ENCODE peak calls at places on chromosomes 6 and 20, in six cellular contexts. One of them, this sample, is unnamed. For H3K4me1, the result is how much of the 10 kb centered on the place peaks cover.

GRCh38 chr6:2984738-2985381 is 13.5 kb upstream of the SERPINB6 start:
- DNase-seq in thoracic aorta: no peak
- DNase-seq in GM23248: no peak
- DNase-seq in right cardiac atrium: no peak
- DNase-seq in aorta: no peak
- DNase-seq in body of pancreas: no peak
- DNase-seq in this sample: no peak

GRCh38 chr6:146914563-146915483 is 289.4 kb upstream of the STXBP5 start:
- DNase-seq in thoracic aorta: peak
- DNase-seq in GM23248: peak
- DNase-seq in right cardiac atrium: no peak
- DNase-seq in aorta: peak
- DNase-seq in body of pancreas: peak
- DNase-seq in this sample: peak

GRCh38 chr6:55713411-55713810 is 134.4 kb upstream of the HMGCLL1 start:
- DNase-seq in thoracic aorta: no peak
- DNase-seq in GM23248: peak
- DNase-seq in right cardiac atrium: no peak
- DNase-seq in aorta: no peak
- DNase-seq in body of pancreas: no peak
- DNase-seq in this sample: no peak

GRCh38 chr6:39342692-39343460 is 20.4 kb upstream of the KCNK16 start:
- DNase-seq in thoracic aorta: no peak
- DNase-seq in GM23248: no peak
- DNase-seq in right cardiac atrium: peak
- DNase-seq in aorta: no peak
- DNase-seq in body of pancreas: peak
- DNase-seq in this sample: no peak

GRCh38 chr6:78345882-78346281 is 521.5 kb upstream of the IRAK1BP1 start:
- DNase-seq in thoracic aorta: no peak
- DNase-seq in GM23248: no peak
- DNase-seq in right cardiac atrium: no peak
- DNase-seq in aorta: no peak
- DNase-seq in body of pancreas: no peak
- DNase-seq in this sample: no peak

GRCh38 chr20:63183422-63184146 is 32.3 kb downstream of the YTHDF1 start:
- DNase-seq in thoracic aorta: no peak
- DNase-seq in GM23248: peak
- DNase-seq in right cardiac atrium: peak
- DNase-seq in aorta: no peak
- DNase-seq in body of pancreas: peak
- DNase-seq in this sample: no peak

GRCh38 chr6:15901141-15902115 is 227.5 kb upstream of the MYLIP start:
- DNase-seq in thoracic aorta: no peak
- DNase-seq in GM23248: no peak
- DNase-seq in right cardiac atrium: peak
- DNase-seq in aorta: peak
- DNase-seq in body of pancreas: no peak
- DNase-seq in this sample: no peak

GRCh38 chr6:33757113-33757512 is 10.4 kb upstream of the IP6K3 start:
- DNase-seq in thoracic aorta: no peak
- DNase-seq in GM23248: no peak
- DNase-seq in right cardiac atrium: no peak
- DNase-seq in aorta: no peak
- DNase-seq in body of pancreas: no peak
- DNase-seq in this sample: no peak

GRCh38 chr6:44738652-44739141 is 351.2 kb downstream of the CDC5L start:
- DNase-seq in thoracic aorta: no peak
- DNase-seq in GM23248: peak
- DNase-seq in right cardiac atrium: no peak
- DNase-seq in aorta: no peak
- DNase-seq in body of pancreas: no peak
- DNase-seq in this sample: no peak

GRCh38 chr6:132673376-132674094 is 14.6 kb upstream of the TAAR1 start:
- DNase-seq in thoracic aorta: no peak
- DNase-seq in GM23248: no peak
- DNase-seq in right cardiac atrium: no peak
- DNase-seq in aorta: no peak
- DNase-seq in body of pancreas: no peak
- DNase-seq in this sample: no peak

GRCh38 chr20:5719861-5720401 is 30.3 kb upstream of the SHLD1 start:
- DNase-seq in thoracic aorta: no peak
- DNase-seq in GM23248: peak
- DNase-seq in right cardiac atrium: no peak
- DNase-seq in aorta: no peak
- DNase-seq in body of pancreas: no peak
- DNase-seq in this sample: no peak

GRCh38 chr6:146526192-146526591 is 17.4 kb upstream of the RAB32 start:
- DNase-seq in thoracic aorta: no peak
- DNase-seq in GM23248: peak
- DNase-seq in right cardiac atrium: no peak
- DNase-seq in aorta: no peak
- DNase-seq in body of pancreas: no peak
- DNase-seq in this sample: no peak

GRCh38 chr6:5499644-5500306 is 238.5 kb downstream of the FARS2 start:
- DNase-seq in thoracic aorta: no peak
- DNase-seq in GM23248: peak
- DNase-seq in right cardiac atrium: no peak
- DNase-seq in aorta: no peak
- DNase-seq in body of pancreas: no peak
- DNase-seq in this sample: no peak

GRCh38 chr6:36735110-36735971 is 37.7 kb downstream of the RAB44 start:
- DNase-seq in thoracic aorta: peak
- DNase-seq in GM23248: peak
- DNase-seq in right cardiac atrium: peak
- DNase-seq in aorta: peak
- DNase-seq in body of pancreas: peak
- DNase-seq in this sample: peak

GRCh38 chr6:225121-225721 is 67.1 kb upstream of the DUSP22 start:
- DNase-seq in thoracic aorta: no peak
- DNase-seq in GM23248: no peak
- DNase-seq in right cardiac atrium: peak
- DNase-seq in aorta: peak
- DNase-seq in body of pancreas: no peak
- DNase-seq in this sample: no peak

GRCh38 chr20:32612351-32612750 is 27.2 kb upstream of the NOL4L start:
- DNase-seq in thoracic aorta: no peak
- DNase-seq in GM23248: no peak
- DNase-seq in right cardiac atrium: no peak
- DNase-seq in aorta: no peak
- DNase-seq in body of pancreas: no peak
- DNase-seq in this sample: no peak

GRCh38 chr6:46419576-46420002 is 71.7 kb downstream of the RCAN2 start:
- DNase-seq in thoracic aorta: peak
- DNase-seq in GM23248: peak
- DNase-seq in right cardiac atrium: no peak
- DNase-seq in aorta: peak
- DNase-seq in body of pancreas: peak
- DNase-seq in this sample: peak

GRCh38 chr6:108667984-108668383 is 107.3 kb downstream of the FOXO3 start:
- DNase-seq in thoracic aorta: no peak
- DNase-seq in GM23248: no peak
- DNase-seq in right cardiac atrium: no peak
- DNase-seq in aorta: no peak
- DNase-seq in body of pancreas: no peak
- DNase-seq in this sample: no peak

GRCh38 chr6:56710967-56711366 is 68.3 kb upstream of the DST start:
- DNase-seq in thoracic aorta: no peak
- DNase-seq in GM23248: no peak
- DNase-seq in right cardiac atrium: no peak
- DNase-seq in aorta: no peak
- DNase-seq in body of pancreas: no peak
- DNase-seq in this sample: no peak

GRCh38 chr6:38264605-38265004 is 375.1 kb downstream of the BTBD9 start:
- DNase-seq in thoracic aorta: no peak
- DNase-seq in GM23248: no peak
- DNase-seq in right cardiac atrium: no peak
- DNase-seq in aorta: no peak
- DNase-seq in body of pancreas: no peak
- DNase-seq in this sample: no peak

GRCh38 chr6:156809034-156809433 is 31.9 kb downstream of the ARID1B start:
- DNase-seq in thoracic aorta: no peak
- DNase-seq in GM23248: peak
- DNase-seq in right cardiac atrium: no peak
- DNase-seq in aorta: peak
- DNase-seq in body of pancreas: no peak
- DNase-seq in this sample: no peak

GRCh38 chr6:126039284-126039683 is 52.9 kb downstream of the TRMT11 start:
- DNase-seq in thoracic aorta: no peak
- DNase-seq in GM23248: peak
- DNase-seq in right cardiac atrium: no peak
- DNase-seq in aorta: no peak
- DNase-seq in body of pancreas: no peak
- DNase-seq in this sample: no peak

GRCh38 chr6:163459007-163459406 is 44.5 kb downstream of the QKI start:
- DNase-seq in thoracic aorta: no peak
- DNase-seq in GM23248: no peak
- DNase-seq in right cardiac atrium: no peak
- DNase-seq in aorta: no peak
- DNase-seq in body of pancreas: no peak
- DNase-seq in this sample: no peak
- H3K27ac ChIP-seq in thoracic aorta: no peak
- H3K27ac ChIP-seq in GM23248: peak
- H3K27ac ChIP-seq in right cardiac atrium: peak
- H3K27ac ChIP-seq in aorta: no peak
- H3K27ac ChIP-seq in body of pancreas: no peak
- H3K27ac ChIP-seq in this sample: no peak

GRCh38 chr20:10666221-10667076 is 7.3 kb downstream of the JAG1 start:
- DNase-seq in thoracic aorta: no peak
- DNase-seq in GM23248: no peak
- DNase-seq in right cardiac atrium: no peak
- DNase-seq in aorta: no peak
- DNase-seq in body of pancreas: no peak
- DNase-seq in this sample: no peak

GRCh38 chr20:10662661-10663458 is 10.9 kb downstream of the JAG1 start:
- DNase-seq in thoracic aorta: no peak
- DNase-seq in GM23248: no peak
- DNase-seq in right cardiac atrium: no peak
- DNase-seq in aorta: peak
- DNase-seq in body of pancreas: no peak
- DNase-seq in this sample: no peak

GRCh38 chr20:10667077-10667401 is 6.8 kb downstream of the JAG1 start:
- DNase-seq in thoracic aorta: no peak
- DNase-seq in GM23248: no peak
- DNase-seq in right cardiac atrium: peak
- DNase-seq in aorta: peak
- DNase-seq in body of pancreas: peak
- DNase-seq in this sample: peak

GRCh38 chr20:10665791-10666190 is 8.0 kb downstream of the JAG1 start:
- DNase-seq in thoracic aorta: no peak
- DNase-seq in GM23248: no peak
- DNase-seq in right cardiac atrium: no peak
- DNase-seq in aorta: no peak
- DNase-seq in body of pancreas: peak
- DNase-seq in this sample: peak

GRCh38 chr20:10665027-10665561 is 8.7 kb downstream of the JAG1 start:
- DNase-seq in thoracic aorta: no peak
- DNase-seq in GM23248: no peak
- DNase-seq in right cardiac atrium: no peak
- DNase-seq in aorta: no peak
- DNase-seq in body of pancreas: peak
- DNase-seq in this sample: no peak
- H3K4me1 ChIP-seq in thoracic aorta: under half
- H3K4me1 ChIP-seq in GM23248: under half
- H3K4me1 ChIP-seq in right cardiac atrium: under half
- H3K4me1 ChIP-seq in aorta: under half
- H3K4me1 ChIP-seq in body of pancreas: half or more
- H3K4me1 ChIP-seq in this sample: half or more

DNA sequence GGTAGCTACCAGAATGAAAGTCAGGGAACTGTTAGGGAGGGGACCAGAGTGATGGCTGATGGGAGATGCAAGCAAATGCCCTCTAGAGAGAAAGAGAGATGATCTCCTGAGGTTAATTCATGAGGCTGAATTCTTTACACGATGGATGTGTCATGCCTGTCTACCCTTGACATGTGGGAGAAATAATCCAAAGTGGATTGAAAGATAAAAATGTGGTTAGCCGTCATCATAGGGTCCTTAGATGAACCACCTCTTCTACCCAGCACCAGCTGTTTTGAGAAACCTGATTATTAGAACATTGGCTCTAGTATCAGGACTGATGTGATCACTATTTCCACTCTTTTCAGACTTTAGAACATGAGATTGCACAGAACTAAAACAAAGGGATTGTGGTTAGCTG is 53.6 kb downstream of the SOBP start:
- DNase-seq in thoracic aorta: no peak
- DNase-seq in GM23248: no peak
- DNase-seq in right cardiac atrium: no peak
- DNase-seq in aorta: no peak
- DNase-seq in body of pancreas: no peak
- DNase-seq in this sample: no peak
- H3K27ac ChIP-seq in thoracic aorta: no peak
- H3K27ac ChIP-seq in GM23248: no peak
- H3K27ac ChIP-seq in right cardiac atrium: peak
- H3K27ac ChIP-seq in aorta: no peak
- H3K27ac ChIP-seq in body of pancreas: no peak
- H3K27ac ChIP-seq in this sample: no peak

GRCh38 chr6:25331085-25331685 is 52.0 kb downstream of the CARMIL1 start:
- DNase-seq in thoracic aorta: no peak
- DNase-seq in GM23248: peak
- DNase-seq in right cardiac atrium: no peak
- DNase-seq in aorta: no peak
- DNase-seq in body of pancreas: no peak
- DNase-seq in this sample: no peak
- H3K4me1 ChIP-seq in thoracic aorta: half or more
- H3K4me1 ChIP-seq in GM23248: under half
- H3K4me1 ChIP-seq in right cardiac atrium: under half
- H3K4me1 ChIP-seq in aorta: under half
- H3K4me1 ChIP-seq in body of pancreas: under half
- H3K4me1 ChIP-seq in this sample: under half

This sample was measured in tibial artery.